ENCODE peak calls at places on chromosomes 4 and X, in six cellular contexts. One of them, this sample, is unnamed.

GRCh38 chrX:20067709-20068315 is 48.9 kb downstream of the MAP7D2 start:
- DNase-seq in activated CD8-positive, alpha-beta T cell treated with anti-CD3 and anti-CD28 coated beads for 36 hours: no peak
- DNase-seq in activated CD4-positive, alpha-beta T cell treated with anti-CD3 and anti-CD28 coated beads, Interleukin-2, amount 50 U/mL, for 1 hour: no peak
- DNase-seq in cardiac muscle cell: no peak
- DNase-seq in AG08396: peak; percentile 81
- DNase-seq in ACHN: peak; percentile 2
- DNase-seq in this sample: no peak

GRCh38 chr4:48255130-48255958 is 14.3 kb downstream of the TEC start:
- DNase-seq in ACHN: no peak
- DNase-seq in cardiac muscle cell: peak; percentile 51
- DNase-seq in AG08396: no peak
- DNase-seq in activated CD8-positive, alpha-beta T cell treated with anti-CD3 and anti-CD28 coated beads for 36 hours: no peak
- DNase-seq in activated CD4-positive, alpha-beta T cell treated with anti-CD3 and anti-CD28 coated beads, Interleukin-2, amount 50 U/mL, for 1 hour: no peak
- DNase-seq in this sample: no peak

GRCh38 chr4:142913461-142914030 is 67.4 kb upstream of the INPP4B start:
- DNase-seq in ACHN: no peak
- DNase-seq in activated CD8-positive, alpha-beta T cell treated with anti-CD3 and anti-CD28 coated beads for 36 hours: no peak
- DNase-seq in AG08396: no peak
- DNase-seq in cardiac muscle cell: no peak
- DNase-seq in activated CD4-positive, alpha-beta T cell treated with anti-CD3 and anti-CD28 coated beads, Interleukin-2, amount 50 U/mL, for 1 hour: no peak
- DNase-seq in this sample: no peak

GRCh38 chrX:153739754-153740486 is 15.3 kb downstream of the ABCD1 start:
- DNase-seq in cardiac muscle cell: no peak
- DNase-seq in ACHN: no peak
- DNase-seq in activated CD4-positive, alpha-beta T cell treated with anti-CD3 and anti-CD28 coated beads, Interleukin-2, amount 50 U/mL, for 1 hour: no peak
- DNase-seq in activated CD8-positive, alpha-beta T cell treated with anti-CD3 and anti-CD28 coated beads for 36 hours: peak; percentile 29
- DNase-seq in AG08396: no peak
- DNase-seq in this sample: no peak

GRCh38 chr4:127370495-127371069 is 262.2 kb upstream of the INTU start:
- DNase-seq in AG08396: peak; percentile 7
- DNase-seq in activated CD4-positive, alpha-beta T cell treated with anti-CD3 and anti-CD28 coated beads, Interleukin-2, amount 50 U/mL, for 1 hour: no peak
- DNase-seq in cardiac muscle cell: no peak
- DNase-seq in ACHN: no peak
- DNase-seq in activated CD8-positive, alpha-beta T cell treated with anti-CD3 and anti-CD28 coated beads for 36 hours: no peak
- DNase-seq in this sample: no peak

GRCh38 chrX:78527818-78528217 is 131.3 kb downstream of the RTL3 start:
- DNase-seq in ACHN: no peak
- DNase-seq in cardiac muscle cell: no peak
- DNase-seq in AG08396: no peak
- DNase-seq in activated CD4-positive, alpha-beta T cell treated with anti-CD3 and anti-CD28 coated beads, Interleukin-2, amount 50 U/mL, for 1 hour: no peak
- DNase-seq in activated CD8-positive, alpha-beta T cell treated with anti-CD3 and anti-CD28 coated beads for 36 hours: no peak
- DNase-seq in this sample: no peak

GRCh38 chr4:21467551-21467950 is 481.0 kb downstream of the KCNIP4 start:
- DNase-seq in activated CD8-positive, alpha-beta T cell treated with anti-CD3 and anti-CD28 coated beads for 36 hours: no peak
- DNase-seq in activated CD4-positive, alpha-beta T cell treated with anti-CD3 and anti-CD28 coated beads, Interleukin-2, amount 50 U/mL, for 1 hour: no peak
- DNase-seq in ACHN: no peak
- DNase-seq in cardiac muscle cell: no peak
- DNase-seq in AG08396: no peak
- DNase-seq in this sample: no peak

GRCh38 chr4:95505149-95505548 is 43.6 kb downstream of the UNC5C start:
- DNase-seq in activated CD4-positive, alpha-beta T cell treated with anti-CD3 and anti-CD28 coated beads, Interleukin-2, amount 50 U/mL, for 1 hour: no peak
- DNase-seq in activated CD8-positive, alpha-beta T cell treated with anti-CD3 and anti-CD28 coated beads for 36 hours: no peak
- DNase-seq in AG08396: no peak
- DNase-seq in ACHN: no peak
- DNase-seq in cardiac muscle cell: no peak
- DNase-seq in this sample: no peak

GRCh38 chrX:69268637-69269036 is 103.4 kb upstream of the PJA1 start:
- DNase-seq in AG08396: no peak
- DNase-seq in activated CD8-positive, alpha-beta T cell treated with anti-CD3 and anti-CD28 coated beads for 36 hours: no peak
- DNase-seq in cardiac muscle cell: no peak
- DNase-seq in ACHN: no peak
- DNase-seq in activated CD4-positive, alpha-beta T cell treated with anti-CD3 and anti-CD28 coated beads, Interleukin-2, amount 50 U/mL, for 1 hour: no peak
- DNase-seq in this sample: no peak

GRCh38 chr4:66572949-66573348 is 902.7 kb upstream of the EPHA5 start:
- DNase-seq in AG08396: peak; percentile 8
- DNase-seq in activated CD8-positive, alpha-beta T cell treated with anti-CD3 and anti-CD28 coated beads for 36 hours: no peak
- DNase-seq in cardiac muscle cell: no peak
- DNase-seq in ACHN: peak; percentile 73
- DNase-seq in activated CD4-positive, alpha-beta T cell treated with anti-CD3 and anti-CD28 coated beads, Interleukin-2, amount 50 U/mL, for 1 hour: no peak
- DNase-seq in this sample: no peak

GRCh38 chrX:110241816-110242215 is 76.1 kb downstream of the AMMECR1 start:
- DNase-seq in activated CD8-positive, alpha-beta T cell treated with anti-CD3 and anti-CD28 coated beads for 36 hours: no peak
- DNase-seq in cardiac muscle cell: no peak
- DNase-seq in ACHN: no peak
- DNase-seq in activated CD4-positive, alpha-beta T cell treated with anti-CD3 and anti-CD28 coated beads, Interleukin-2, amount 50 U/mL, for 1 hour: no peak
- DNase-seq in AG08396: peak; percentile 7
- DNase-seq in this sample: no peak

GRCh38 chr4:124953059-124953850 is 240.7 kb upstream of the ANKRD50 start:
- DNase-seq in cardiac muscle cell: no peak
- DNase-seq in activated CD8-positive, alpha-beta T cell treated with anti-CD3 and anti-CD28 coated beads for 36 hours: no peak
- DNase-seq in AG08396: peak; percentile 7
- DNase-seq in ACHN: no peak
- DNase-seq in activated CD4-positive, alpha-beta T cell treated with anti-CD3 and anti-CD28 coated beads, Interleukin-2, amount 50 U/mL, for 1 hour: no peak
- DNase-seq in this sample: no peak

GRCh38 chr4:153112071-153112460 is 92.2 kb upstream of the TRIM2 start:
- DNase-seq in ACHN: no peak
- DNase-seq in activated CD8-positive, alpha-beta T cell treated with anti-CD3 and anti-CD28 coated beads for 36 hours: no peak
- DNase-seq in activated CD4-positive, alpha-beta T cell treated with anti-CD3 and anti-CD28 coated beads, Interleukin-2, amount 50 U/mL, for 1 hour: peak; percentile 35
- DNase-seq in AG08396: no peak
- DNase-seq in cardiac muscle cell: no peak
- DNase-seq in this sample: peak; percentile 24

GRCh38 chrX:6184900-6185515 is 43.7 kb downstream of the NLGN4X start:
- DNase-seq in ACHN: no peak
- DNase-seq in AG08396: no peak
- DNase-seq in cardiac muscle cell: no peak
- DNase-seq in activated CD8-positive, alpha-beta T cell treated with anti-CD3 and anti-CD28 coated beads for 36 hours: no peak
- DNase-seq in activated CD4-positive, alpha-beta T cell treated with anti-CD3 and anti-CD28 coated beads, Interleukin-2, amount 50 U/mL, for 1 hour: no peak
- DNase-seq in this sample: no peak

GRCh38 chr4:41156574-41156973 is 57.8 kb downstream of the APBB2 start:
- DNase-seq in AG08396: no peak
- DNase-seq in cardiac muscle cell: no peak
- DNase-seq in activated CD8-positive, alpha-beta T cell treated with anti-CD3 and anti-CD28 coated beads for 36 hours: no peak
- DNase-seq in activated CD4-positive, alpha-beta T cell treated with anti-CD3 and anti-CD28 coated beads, Interleukin-2, amount 50 U/mL, for 1 hour: no peak
- DNase-seq in ACHN: no peak
- DNase-seq in this sample: no peak

GRCh38 chr4:6019316-6020263 is 1.4 kb upstream of the C4orf50 start:
- DNase-seq in activated CD4-positive, alpha-beta T cell treated with anti-CD3 and anti-CD28 coated beads, Interleukin-2, amount 50 U/mL, for 1 hour: no peak
- DNase-seq in ACHN: peak; percentile 55
- DNase-seq in activated CD8-positive, alpha-beta T cell treated with anti-CD3 and anti-CD28 coated beads for 36 hours: peak; percentile 49
- DNase-seq in cardiac muscle cell: peak; percentile 80
- DNase-seq in AG08396: peak; percentile 51
- DNase-seq in this sample: peak; percentile 6

GRCh38 chrX:7088968-7089615 is 58.4 kb upstream of the STS start:
- DNase-seq in cardiac muscle cell: peak; percentile 19
- DNase-seq in AG08396: no peak
- DNase-seq in activated CD4-positive, alpha-beta T cell treated with anti-CD3 and anti-CD28 coated beads, Interleukin-2, amount 50 U/mL, for 1 hour: peak; percentile 35
- DNase-seq in activated CD8-positive, alpha-beta T cell treated with anti-CD3 and anti-CD28 coated beads for 36 hours: peak; percentile 68
- DNase-seq in ACHN: no peak
- DNase-seq in this sample: peak; percentile 28

GRCh38 chrX:12971282-12972003 is 3.5 kb upstream of the TMSB4X start:
- DNase-seq in cardiac muscle cell: no peak
- DNase-seq in activated CD8-positive, alpha-beta T cell treated with anti-CD3 and anti-CD28 coated beads for 36 hours: peak; percentile 59
- DNase-seq in ACHN: no peak
- DNase-seq in AG08396: no peak
- DNase-seq in activated CD4-positive, alpha-beta T cell treated with anti-CD3 and anti-CD28 coated beads, Interleukin-2, amount 50 U/mL, for 1 hour: peak; percentile 50
- DNase-seq in this sample: no peak

GRCh38 chr4:106892786-106893185 is 143.3 kb downstream of the DKK2 start:
- DNase-seq in activated CD8-positive, alpha-beta T cell treated with anti-CD3 and anti-CD28 coated beads for 36 hours: no peak
- DNase-seq in AG08396: no peak
- DNase-seq in ACHN: no peak
- DNase-seq in activated CD4-positive, alpha-beta T cell treated with anti-CD3 and anti-CD28 coated beads, Interleukin-2, amount 50 U/mL, for 1 hour: no peak
- DNase-seq in cardiac muscle cell: no peak
- DNase-seq in this sample: no peak

GRCh38 chr4:54423066-54423465 is 194.0 kb downstream of the PDGFRA start:
- DNase-seq in activated CD8-positive, alpha-beta T cell treated with anti-CD3 and anti-CD28 coated beads for 36 hours: no peak
- DNase-seq in ACHN: no peak
- DNase-seq in cardiac muscle cell: no peak
- DNase-seq in AG08396: peak; percentile 29
- DNase-seq in activated CD4-positive, alpha-beta T cell treated with anti-CD3 and anti-CD28 coated beads, Interleukin-2, amount 50 U/mL, for 1 hour: no peak
- DNase-seq in this sample: no peak

GRCh38 chr4:102319594-102319993 is 25.7 kb downstream of the SLC39A8 start:
- DNase-seq in AG08396: no peak
- DNase-seq in cardiac muscle cell: no peak
- DNase-seq in activated CD8-positive, alpha-beta T cell treated with anti-CD3 and anti-CD28 coated beads for 36 hours: no peak
- DNase-seq in ACHN: no peak
- DNase-seq in activated CD4-positive, alpha-beta T cell treated with anti-CD3 and anti-CD28 coated beads, Interleukin-2, amount 50 U/mL, for 1 hour: no peak
- DNase-seq in this sample: no peak

GRCh38 chr4:99723555-99724450 is 66.2 kb upstream of the C4orf54 start:
- DNase-seq in ACHN: peak; percentile 48
- DNase-seq in activated CD8-positive, alpha-beta T cell treated with anti-CD3 and anti-CD28 coated beads for 36 hours: peak; percentile 19
- DNase-seq in activated CD4-positive, alpha-beta T cell treated with anti-CD3 and anti-CD28 coated beads, Interleukin-2, amount 50 U/mL, for 1 hour: no peak
- DNase-seq in AG08396: peak; percentile 65
- DNase-seq in cardiac muscle cell: no peak
- DNase-seq in this sample: no peak

GRCh38 chr4:139300431-139301142 is 718 bp upstream of the NAA15 start:
- DNase-seq in activated CD4-positive, alpha-beta T cell treated with anti-CD3 and anti-CD28 coated beads, Interleukin-2, amount 50 U/mL, for 1 hour: no peak
- DNase-seq in ACHN: peak; percentile 60
- DNase-seq in activated CD8-positive, alpha-beta T cell treated with anti-CD3 and anti-CD28 coated beads for 36 hours: peak; percentile 52
- DNase-seq in AG08396: peak; percentile 34
- DNase-seq in cardiac muscle cell: peak; percentile 35
- DNase-seq in this sample: no peak

GRCh38 chr4:102761478-102761790 is 666 bp upstream of the MANBA start:
- DNase-seq in cardiac muscle cell: no peak
- DNase-seq in AG08396: peak; percentile 38
- DNase-seq in activated CD8-positive, alpha-beta T cell treated with anti-CD3 and anti-CD28 coated beads for 36 hours: peak; percentile 32
- DNase-seq in activated CD4-positive, alpha-beta T cell treated with anti-CD3 and anti-CD28 coated beads, Interleukin-2, amount 50 U/mL, for 1 hour: no peak
- DNase-seq in ACHN: peak; percentile 1
- DNase-seq in this sample: no peak

GRCh38 chr4:20825493-20825892 is 125.2 kb downstream of the PACRGL start:
- DNase-seq in cardiac muscle cell: no peak
- DNase-seq in AG08396: no peak
- DNase-seq in ACHN: no peak
- DNase-seq in activated CD8-positive, alpha-beta T cell treated with anti-CD3 and anti-CD28 coated beads for 36 hours: no peak
- DNase-seq in activated CD4-positive, alpha-beta T cell treated with anti-CD3 and anti-CD28 coated beads, Interleukin-2, amount 50 U/mL, for 1 hour: no peak
- DNase-seq in this sample: no peak

GRCh38 chr4:149161247-149161646 is 654.4 kb downstream of the IQCM start:
- DNase-seq in ACHN: peak; percentile 57
- DNase-seq in activated CD8-positive, alpha-beta T cell treated with anti-CD3 and anti-CD28 coated beads for 36 hours: no peak
- DNase-seq in cardiac muscle cell: no peak
- DNase-seq in activated CD4-positive, alpha-beta T cell treated with anti-CD3 and anti-CD28 coated beads, Interleukin-2, amount 50 U/mL, for 1 hour: no peak
- DNase-seq in AG08396: peak; percentile 46
- DNase-seq in this sample: no peak

GRCh38 chrX:41881166-41881565 is 42.2 kb downstream of the CASK start:
- DNase-seq in activated CD8-positive, alpha-beta T cell treated with anti-CD3 and anti-CD28 coated beads for 36 hours: no peak
- DNase-seq in cardiac muscle cell: no peak
- DNase-seq in ACHN: no peak
- DNase-seq in activated CD4-positive, alpha-beta T cell treated with anti-CD3 and anti-CD28 coated beads, Interleukin-2, amount 50 U/mL, for 1 hour: no peak
- DNase-seq in AG08396: no peak
- DNase-seq in this sample: no peak

GRCh38 chr4:118032691-118033090 is 1.6 kb upstream of the NDST3 start:
- DNase-seq in ACHN: peak; percentile 22
- DNase-seq in cardiac muscle cell: no peak
- DNase-seq in AG08396: peak; percentile 21
- DNase-seq in activated CD8-positive, alpha-beta T cell treated with anti-CD3 and anti-CD28 coated beads for 36 hours: no peak
- DNase-seq in activated CD4-positive, alpha-beta T cell treated with anti-CD3 and anti-CD28 coated beads, Interleukin-2, amount 50 U/mL, for 1 hour: no peak
- DNase-seq in this sample: no peak

GRCh38 chrX:131910565-131910964 is 112.5 kb upstream of the STK26 start:
- DNase-seq in ACHN: no peak
- DNase-seq in cardiac muscle cell: no peak
- DNase-seq in activated CD8-positive, alpha-beta T cell treated with anti-CD3 and anti-CD28 coated beads for 36 hours: no peak
- DNase-seq in activated CD4-positive, alpha-beta T cell treated with anti-CD3 and anti-CD28 coated beads, Interleukin-2, amount 50 U/mL, for 1 hour: no peak
- DNase-seq in AG08396: no peak
- DNase-seq in this sample: no peak

GRCh38 chrX:118507766-118508165 is 12.2 kb downstream of the DOCK11 start:
- DNase-seq in cardiac muscle cell: no peak
- DNase-seq in AG08396: no peak
- DNase-seq in ACHN: peak; percentile 43
- DNase-seq in activated CD4-positive, alpha-beta T cell treated with anti-CD3 and anti-CD28 coated beads, Interleukin-2, amount 50 U/mL, for 1 hour: no peak
- DNase-seq in activated CD8-positive, alpha-beta T cell treated with anti-CD3 and anti-CD28 coated beads for 36 hours: no peak
- DNase-seq in this sample: no peak

GRCh38 chr4:87360338-87360935 is 30.6 kb downstream of the HSD17B11 start:
- DNase-seq in activated CD4-positive, alpha-beta T cell treated with anti-CD3 and anti-CD28 coated beads, Interleukin-2, amount 50 U/mL, for 1 hour: no peak
- DNase-seq in AG08396: no peak
- DNase-seq in activated CD8-positive, alpha-beta T cell treated with anti-CD3 and anti-CD28 coated beads for 36 hours: no peak
- DNase-seq in cardiac muscle cell: no peak
- DNase-seq in ACHN: no peak
- DNase-seq in this sample: no peak

GRCh38 chrX:44344194-44344593 is 722 bp upstream of the EFHC2 start:
- DNase-seq in cardiac muscle cell: no peak
- DNase-seq in ACHN: no peak
- DNase-seq in AG08396: no peak
- DNase-seq in activated CD4-positive, alpha-beta T cell treated with anti-CD3 and anti-CD28 coated beads, Interleukin-2, amount 50 U/mL, for 1 hour: peak; percentile 51
- DNase-seq in activated CD8-positive, alpha-beta T cell treated with anti-CD3 and anti-CD28 coated beads for 36 hours: peak; percentile 77
- DNase-seq in this sample: peak; percentile 47

GRCh38 chr4:142485452-142485851 is 360.6 kb downstream of the INPP4B start:
- DNase-seq in activated CD8-positive, alpha-beta T cell treated with anti-CD3 and anti-CD28 coated beads for 36 hours: no peak
- DNase-seq in ACHN: no peak
- DNase-seq in cardiac muscle cell: no peak
- DNase-seq in AG08396: no peak
- DNase-seq in activated CD4-positive, alpha-beta T cell treated with anti-CD3 and anti-CD28 coated beads, Interleukin-2, amount 50 U/mL, for 1 hour: no peak
- DNase-seq in this sample: no peak

GRCh38 chr4:27117453-27117852 is 256.8 kb downstream of the STIM2 start:
- DNase-seq in ACHN: no peak
- DNase-seq in activated CD4-positive, alpha-beta T cell treated with anti-CD3 and anti-CD28 coated beads, Interleukin-2, amount 50 U/mL, for 1 hour: no peak
- DNase-seq in activated CD8-positive, alpha-beta T cell treated with anti-CD3 and anti-CD28 coated beads for 36 hours: no peak
- DNase-seq in AG08396: no peak
- DNase-seq in cardiac muscle cell: no peak
- DNase-seq in this sample: no peak

GRCh38 chrX:118115948-118116307 is 682 bp downstream of the KLHL13 start:
- DNase-seq in cardiac muscle cell: no peak
- DNase-seq in activated CD4-positive, alpha-beta T cell treated with anti-CD3 and anti-CD28 coated beads, Interleukin-2, amount 50 U/mL, for 1 hour: no peak
- DNase-seq in AG08396: no peak
- DNase-seq in activated CD8-positive, alpha-beta T cell treated with anti-CD3 and anti-CD28 coated beads for 36 hours: no peak
- DNase-seq in ACHN: no peak
- DNase-seq in this sample: no peak

This sample was measured in naive thymus-derived CD8-positive, alpha-beta T cell.